ENCODE peak calls at places on chromosomes 5 and 9, in five cellular contexts. One of them, this sample, is unnamed.

GRCh38 chr5:19771174-19771835 is 216.7 kb downstream of the CDH18 start:
- DNase-seq in mucosa of gallbladder: no peak
- DNase-seq in tibial artery: no peak
- DNase-seq in left ventricle myocardium superior: no peak
- DNase-seq in stimulated activated CD4-positive, alpha-beta T cell treated with anti-CD3 and anti-CD28 coated beads, Interleukin-15, amount 100 ng/mL, for 24 hours: no peak
- DNase-seq in this sample: no peak

GRCh38 chr9:103798620-103799019 is 295.5 kb upstream of the SMC2 start:
- DNase-seq in mucosa of gallbladder: no peak
- DNase-seq in left ventricle myocardium superior: no peak
- DNase-seq in tibial artery: no peak
- DNase-seq in stimulated activated CD4-positive, alpha-beta T cell treated with anti-CD3 and anti-CD28 coated beads, Interleukin-15, amount 100 ng/mL, for 24 hours: peak; percentile 6
- DNase-seq in this sample: no peak

GRCh38 chr5:9356306-9356942 is 189.5 kb downstream of the SEMA5A start:
- DNase-seq in stimulated activated CD4-positive, alpha-beta T cell treated with anti-CD3 and anti-CD28 coated beads, Interleukin-15, amount 100 ng/mL, for 24 hours: no peak
- DNase-seq in left ventricle myocardium superior: no peak
- DNase-seq in mucosa of gallbladder: no peak
- DNase-seq in tibial artery: no peak
- DNase-seq in this sample: no peak

GRCh38 chr5:83895860-83896259 is 175.2 kb upstream of the HAPLN1 start:
- DNase-seq in tibial artery: no peak
- DNase-seq in stimulated activated CD4-positive, alpha-beta T cell treated with anti-CD3 and anti-CD28 coated beads, Interleukin-15, amount 100 ng/mL, for 24 hours: no peak
- DNase-seq in mucosa of gallbladder: no peak
- DNase-seq in left ventricle myocardium superior: no peak
- DNase-seq in this sample: no peak

GRCh38 chr9:70168521-70168920 is 90.3 kb upstream of the SMC5 start:
- DNase-seq in left ventricle myocardium superior: no peak
- DNase-seq in mucosa of gallbladder: no peak
- DNase-seq in stimulated activated CD4-positive, alpha-beta T cell treated with anti-CD3 and anti-CD28 coated beads, Interleukin-15, amount 100 ng/mL, for 24 hours: no peak
- DNase-seq in tibial artery: no peak
- DNase-seq in this sample: no peak

GRCh38 chr9:93326056-93326455 is 125.4 kb upstream of the FAM120A start:
- DNase-seq in mucosa of gallbladder: no peak
- DNase-seq in tibial artery: no peak
- DNase-seq in stimulated activated CD4-positive, alpha-beta T cell treated with anti-CD3 and anti-CD28 coated beads, Interleukin-15, amount 100 ng/mL, for 24 hours: no peak
- DNase-seq in left ventricle myocardium superior: no peak
- DNase-seq in this sample: no peak

GRCh38 chr5:145365464-145365863 is 469.7 kb downstream of the PRELID2 start:
- DNase-seq in stimulated activated CD4-positive, alpha-beta T cell treated with anti-CD3 and anti-CD28 coated beads, Interleukin-15, amount 100 ng/mL, for 24 hours: no peak
- DNase-seq in tibial artery: no peak
- DNase-seq in mucosa of gallbladder: no peak
- DNase-seq in left ventricle myocardium superior: no peak
- DNase-seq in this sample: no peak

GRCh38 chr9:89234186-89234585 is 55.6 kb upstream of the SHC3 start:
- DNase-seq in left ventricle myocardium superior: no peak
- DNase-seq in mucosa of gallbladder: no peak
- DNase-seq in stimulated activated CD4-positive, alpha-beta T cell treated with anti-CD3 and anti-CD28 coated beads, Interleukin-15, amount 100 ng/mL, for 24 hours: no peak
- DNase-seq in tibial artery: no peak
- DNase-seq in this sample: no peak

GRCh38 chr5:156819967-156820581 is 30.0 kb upstream of the PPP1R2B start:
- DNase-seq in left ventricle myocardium superior: no peak
- DNase-seq in stimulated activated CD4-positive, alpha-beta T cell treated with anti-CD3 and anti-CD28 coated beads, Interleukin-15, amount 100 ng/mL, for 24 hours: no peak
- DNase-seq in tibial artery: no peak
- DNase-seq in mucosa of gallbladder: no peak
- DNase-seq in this sample: no peak

GRCh38 chr5:119453045-119453383 is 717 bp downstream of the HSD17B4 start:
- DNase-seq in stimulated activated CD4-positive, alpha-beta T cell treated with anti-CD3 and anti-CD28 coated beads, Interleukin-15, amount 100 ng/mL, for 24 hours: peak; percentile 5
- DNase-seq in tibial artery: peak; percentile 35
- DNase-seq in left ventricle myocardium superior: no peak
- DNase-seq in mucosa of gallbladder: peak; percentile 31
- DNase-seq in this sample: no peak

GRCh38 chr9:136489731-136490130 is 6.9 kb upstream of the SEC16A start:
- DNase-seq in mucosa of gallbladder: no peak
- DNase-seq in tibial artery: no peak
- DNase-seq in stimulated activated CD4-positive, alpha-beta T cell treated with anti-CD3 and anti-CD28 coated beads, Interleukin-15, amount 100 ng/mL, for 24 hours: no peak
- DNase-seq in left ventricle myocardium superior: no peak
- DNase-seq in this sample: no peak

GRCh38 chr5:59893061-59893435 is 478 bp downstream of the PDE4D start:
- DNase-seq in tibial artery: no peak
- DNase-seq in mucosa of gallbladder: no peak
- DNase-seq in stimulated activated CD4-positive, alpha-beta T cell treated with anti-CD3 and anti-CD28 coated beads, Interleukin-15, amount 100 ng/mL, for 24 hours: no peak
- DNase-seq in left ventricle myocardium superior: no peak
- DNase-seq in this sample: no peak

GRCh38 chr5:140840978-140841962 is at the start of gene PCDHA8:
- DNase-seq in mucosa of gallbladder: no peak
- DNase-seq in tibial artery: no peak
- DNase-seq in left ventricle myocardium superior: no peak
- DNase-seq in stimulated activated CD4-positive, alpha-beta T cell treated with anti-CD3 and anti-CD28 coated beads, Interleukin-15, amount 100 ng/mL, for 24 hours: peak; percentile 22
- DNase-seq in this sample: no peak

GRCh38 chr5:147753783-147754182 is 28.7 kb downstream of the JAKMIP2 start:
- DNase-seq in tibial artery: no peak
- DNase-seq in left ventricle myocardium superior: no peak
- DNase-seq in mucosa of gallbladder: no peak
- DNase-seq in stimulated activated CD4-positive, alpha-beta T cell treated with anti-CD3 and anti-CD28 coated beads, Interleukin-15, amount 100 ng/mL, for 24 hours: no peak
- DNase-seq in this sample: no peak

GRCh38 chr5:143921525-143922311 is 109.8 kb downstream of the HMHB1 start:
- DNase-seq in mucosa of gallbladder: no peak
- DNase-seq in tibial artery: no peak
- DNase-seq in left ventricle myocardium superior: no peak
- DNase-seq in stimulated activated CD4-positive, alpha-beta T cell treated with anti-CD3 and anti-CD28 coated beads, Interleukin-15, amount 100 ng/mL, for 24 hours: no peak
- DNase-seq in this sample: no peak

GRCh38 chr5:32217886-32218396 is 43.8 kb upstream of the GOLPH3 start:
- DNase-seq in left ventricle myocardium superior: peak; percentile 38
- DNase-seq in mucosa of gallbladder: no peak
- DNase-seq in stimulated activated CD4-positive, alpha-beta T cell treated with anti-CD3 and anti-CD28 coated beads, Interleukin-15, amount 100 ng/mL, for 24 hours: no peak
- DNase-seq in tibial artery: no peak
- DNase-seq in this sample: no peak

GRCh38 chr9:14627513-14627912 is 65.7 kb downstream of the ZDHHC21 start:
- DNase-seq in tibial artery: no peak
- DNase-seq in left ventricle myocardium superior: no peak
- DNase-seq in mucosa of gallbladder: no peak
- DNase-seq in stimulated activated CD4-positive, alpha-beta T cell treated with anti-CD3 and anti-CD28 coated beads, Interleukin-15, amount 100 ng/mL, for 24 hours: no peak
- DNase-seq in this sample: no peak

GRCh38 chr9:87277346-87277745 is 220.3 kb upstream of the DAPK1 start:
- DNase-seq in stimulated activated CD4-positive, alpha-beta T cell treated with anti-CD3 and anti-CD28 coated beads, Interleukin-15, amount 100 ng/mL, for 24 hours: no peak
- DNase-seq in left ventricle myocardium superior: no peak
- DNase-seq in mucosa of gallbladder: no peak
- DNase-seq in tibial artery: no peak
- DNase-seq in this sample: no peak

GRCh38 chr5:80912479-80912878 is 47.7 kb upstream of the RASGRF2 start:
- DNase-seq in mucosa of gallbladder: no peak
- DNase-seq in left ventricle myocardium superior: no peak
- DNase-seq in stimulated activated CD4-positive, alpha-beta T cell treated with anti-CD3 and anti-CD28 coated beads, Interleukin-15, amount 100 ng/mL, for 24 hours: no peak
- DNase-seq in tibial artery: no peak
- DNase-seq in this sample: no peak

GRCh38 chr9:81656004-81656403 is 33.3 kb downstream of the TLE1 start:
- DNase-seq in tibial artery: no peak
- DNase-seq in stimulated activated CD4-positive, alpha-beta T cell treated with anti-CD3 and anti-CD28 coated beads, Interleukin-15, amount 100 ng/mL, for 24 hours: no peak
- DNase-seq in mucosa of gallbladder: peak; percentile 23
- DNase-seq in left ventricle myocardium superior: no peak
- DNase-seq in this sample: no peak

GRCh38 chr5:118430076-118430475 is 558.3 kb downstream of the DTWD2 start:
- DNase-seq in mucosa of gallbladder: no peak
- DNase-seq in tibial artery: no peak
- DNase-seq in stimulated activated CD4-positive, alpha-beta T cell treated with anti-CD3 and anti-CD28 coated beads, Interleukin-15, amount 100 ng/mL, for 24 hours: no peak
- DNase-seq in left ventricle myocardium superior: no peak
- DNase-seq in this sample: no peak

GRCh38 chr5:116864838-116865190 is 290.2 kb upstream of the SEMA6A start:
- DNase-seq in tibial artery: no peak
- DNase-seq in stimulated activated CD4-positive, alpha-beta T cell treated with anti-CD3 and anti-CD28 coated beads, Interleukin-15, amount 100 ng/mL, for 24 hours: no peak
- DNase-seq in mucosa of gallbladder: no peak
- DNase-seq in left ventricle myocardium superior: no peak
- DNase-seq in this sample: no peak

GRCh38 chr5:124395287-124395686 is 351.2 kb downstream of the ZNF608 start:
- DNase-seq in tibial artery: no peak
- DNase-seq in stimulated activated CD4-positive, alpha-beta T cell treated with anti-CD3 and anti-CD28 coated beads, Interleukin-15, amount 100 ng/mL, for 24 hours: no peak
- DNase-seq in left ventricle myocardium superior: no peak
- DNase-seq in mucosa of gallbladder: no peak
- DNase-seq in this sample: no peak

GRCh38 chr9:137463931-137464290 is 4.8 kb upstream of the NSMF start:
- DNase-seq in stimulated activated CD4-positive, alpha-beta T cell treated with anti-CD3 and anti-CD28 coated beads, Interleukin-15, amount 100 ng/mL, for 24 hours: no peak
- DNase-seq in tibial artery: no peak
- DNase-seq in mucosa of gallbladder: no peak
- DNase-seq in left ventricle myocardium superior: no peak
- DNase-seq in this sample: no peak

GRCh38 chr5:2496126-2496525 is 255.4 kb downstream of the IRX2 start:
- DNase-seq in left ventricle myocardium superior: no peak
- DNase-seq in stimulated activated CD4-positive, alpha-beta T cell treated with anti-CD3 and anti-CD28 coated beads, Interleukin-15, amount 100 ng/mL, for 24 hours: no peak
- DNase-seq in mucosa of gallbladder: no peak
- DNase-seq in tibial artery: no peak
- DNase-seq in this sample: no peak

GRCh38 chr5:159017787-159018186 is 81.9 kb downstream of the EBF1 start:
- DNase-seq in mucosa of gallbladder: no peak
- DNase-seq in tibial artery: peak; percentile 43
- DNase-seq in stimulated activated CD4-positive, alpha-beta T cell treated with anti-CD3 and anti-CD28 coated beads, Interleukin-15, amount 100 ng/mL, for 24 hours: peak; percentile 4
- DNase-seq in left ventricle myocardium superior: peak; percentile 79
- DNase-seq in this sample: no peak

GRCh38 chr5:149581192-149581861 is at the start of gene ARHGEF37:
- DNase-seq in left ventricle myocardium superior: peak; percentile 96
- DNase-seq in tibial artery: peak; percentile 82
- DNase-seq in mucosa of gallbladder: peak; percentile 89
- DNase-seq in stimulated activated CD4-positive, alpha-beta T cell treated with anti-CD3 and anti-CD28 coated beads, Interleukin-15, amount 100 ng/mL, for 24 hours: peak; percentile 68
- DNase-seq in this sample: peak; percentile 89

GRCh38 chr5:10145922-10146321 is 103.8 kb downstream of the ATPSCKMT start:
- DNase-seq in mucosa of gallbladder: no peak
- DNase-seq in tibial artery: no peak
- DNase-seq in stimulated activated CD4-positive, alpha-beta T cell treated with anti-CD3 and anti-CD28 coated beads, Interleukin-15, amount 100 ng/mL, for 24 hours: no peak
- DNase-seq in left ventricle myocardium superior: no peak
- DNase-seq in this sample: no peak

GRCh38 chr9:109264865-109265532 is 55.9 kb downstream of the EPB41L4B start:
- DNase-seq in mucosa of gallbladder: peak; percentile 17
- DNase-seq in stimulated activated CD4-positive, alpha-beta T cell treated with anti-CD3 and anti-CD28 coated beads, Interleukin-15, amount 100 ng/mL, for 24 hours: no peak
- DNase-seq in tibial artery: no peak
- DNase-seq in left ventricle myocardium superior: peak; percentile 61
- DNase-seq in this sample: peak; percentile 12

GRCh38 chr9:70407081-70407503 is 7.4 kb downstream of the KLF9 start:
- DNase-seq in mucosa of gallbladder: no peak
- DNase-seq in tibial artery: no peak
- DNase-seq in left ventricle myocardium superior: no peak
- DNase-seq in stimulated activated CD4-positive, alpha-beta T cell treated with anti-CD3 and anti-CD28 coated beads, Interleukin-15, amount 100 ng/mL, for 24 hours: no peak
- DNase-seq in this sample: no peak

GRCh38 chr5:41510176-41510831 is at the start of gene PLCXD3:
- DNase-seq in tibial artery: peak; percentile 28
- DNase-seq in left ventricle myocardium superior: peak; percentile 77
- DNase-seq in mucosa of gallbladder: no peak
- DNase-seq in stimulated activated CD4-positive, alpha-beta T cell treated with anti-CD3 and anti-CD28 coated beads, Interleukin-15, amount 100 ng/mL, for 24 hours: no peak
- DNase-seq in this sample: no peak

GRCh38 chr5:179313849-179314521 is 31.3 kb downstream of the ADAMTS2 start:
- DNase-seq in tibial artery: peak; percentile 88
- DNase-seq in stimulated activated CD4-positive, alpha-beta T cell treated with anti-CD3 and anti-CD28 coated beads, Interleukin-15, amount 100 ng/mL, for 24 hours: no peak
- DNase-seq in mucosa of gallbladder: peak; percentile 68
- DNase-seq in left ventricle myocardium superior: peak; percentile 93
- DNase-seq in this sample: peak; percentile 92